ENCODE peak calls at places on chromosomes 6 and 20, in ten cellular contexts. One of them, this sample, is unnamed.

GRCh38 chr6:72552938-72553337 is 68.9 kb upstream of the KCNQ5 start:
- DNase-seq in upper lobe of left lung: no peak
- DNase-seq in GM12878: no peak
- DNase-seq in sigmoid colon: no peak
- DNase-seq in ovary: no peak
- DNase-seq in esophagus muscularis mucosa: no peak
- DNase-seq in A549: no peak
- DNase-seq in SK-N-SH: no peak
- DNase-seq in K562: no peak
- DNase-seq in suprapubic skin: no peak
- DNase-seq in this sample: no peak

GRCh38 chr20:11112837-11113236 is 439.0 kb upstream of the JAG1 start:
- DNase-seq in upper lobe of left lung: no peak
- DNase-seq in GM12878: no peak
- DNase-seq in sigmoid colon: no peak
- DNase-seq in ovary: no peak
- DNase-seq in esophagus muscularis mucosa: no peak
- DNase-seq in A549: no peak
- DNase-seq in SK-N-SH: no peak
- DNase-seq in K562: no peak
- DNase-seq in suprapubic skin: no peak
- DNase-seq in this sample: no peak

GRCh38 chr6:14703586-14703985 is 542.3 kb upstream of the JARID2 start:
- DNase-seq in upper lobe of left lung: no peak
- DNase-seq in GM12878: no peak
- DNase-seq in sigmoid colon: no peak
- DNase-seq in ovary: no peak
- DNase-seq in esophagus muscularis mucosa: no peak
- DNase-seq in A549: no peak
- DNase-seq in SK-N-SH: no peak
- DNase-seq in K562: no peak
- DNase-seq in suprapubic skin: no peak
- DNase-seq in this sample: no peak

GRCh38 chr6:125307150-125307838 is 5.5 kb upstream of the HDDC2 start:
- DNase-seq in upper lobe of left lung: no peak
- DNase-seq in GM12878: no peak
- DNase-seq in sigmoid colon: no peak
- DNase-seq in ovary: no peak
- DNase-seq in esophagus muscularis mucosa: no peak
- DNase-seq in A549: no peak
- DNase-seq in SK-N-SH: no peak
- DNase-seq in K562: peak
- DNase-seq in suprapubic skin: no peak
- DNase-seq in this sample: no peak

GRCh38 chr6:137039010-137039409 is 5.8 kb downstream of the IL20RA start:
- DNase-seq in upper lobe of left lung: no peak
- DNase-seq in GM12878: no peak
- DNase-seq in sigmoid colon: no peak
- DNase-seq in ovary: no peak
- DNase-seq in esophagus muscularis mucosa: no peak
- DNase-seq in A549: no peak
- DNase-seq in SK-N-SH: no peak
- DNase-seq in K562: no peak
- DNase-seq in suprapubic skin: no peak
- DNase-seq in this sample: no peak

GRCh38 chr20:17594443-17594842 is 24.6 kb downstream of the DSTN start:
- DNase-seq in upper lobe of left lung: no peak
- DNase-seq in GM12878: no peak
- DNase-seq in sigmoid colon: no peak
- DNase-seq in ovary: no peak
- DNase-seq in esophagus muscularis mucosa: no peak
- DNase-seq in A549: no peak
- DNase-seq in SK-N-SH: no peak
- DNase-seq in K562: no peak
- DNase-seq in suprapubic skin: no peak
- DNase-seq in this sample: no peak

GRCh38 chr20:16423311-16424212 is 149.7 kb downstream of the KIF16B start:
- DNase-seq in upper lobe of left lung: no peak
- DNase-seq in GM12878: no peak
- DNase-seq in sigmoid colon: no peak
- DNase-seq in ovary: no peak
- DNase-seq in esophagus muscularis mucosa: peak
- DNase-seq in A549: no peak
- DNase-seq in SK-N-SH: no peak
- DNase-seq in K562: no peak
- DNase-seq in suprapubic skin: no peak
- DNase-seq in this sample: no peak

GRCh38 chr6:67287566-67287965 is 1347.5 kb upstream of the ADGRB3 start:
- DNase-seq in upper lobe of left lung: no peak
- DNase-seq in GM12878: no peak
- DNase-seq in sigmoid colon: no peak
- DNase-seq in ovary: no peak
- DNase-seq in esophagus muscularis mucosa: no peak
- DNase-seq in A549: no peak
- DNase-seq in SK-N-SH: no peak
- DNase-seq in K562: no peak
- DNase-seq in suprapubic skin: no peak
- DNase-seq in this sample: no peak

GRCh38 chr6:79373880-79374279 is 139.4 kb upstream of the HMGN3 start:
- DNase-seq in upper lobe of left lung: no peak
- DNase-seq in GM12878: no peak
- DNase-seq in sigmoid colon: no peak
- DNase-seq in ovary: no peak
- DNase-seq in esophagus muscularis mucosa: no peak
- DNase-seq in A549: no peak
- DNase-seq in SK-N-SH: peak
- DNase-seq in K562: no peak
- DNase-seq in suprapubic skin: no peak
- DNase-seq in this sample: no peak

GRCh38 chr6:2990932-2991506 is 8.7 kb upstream of the NQO2 start:
- DNase-seq in upper lobe of left lung: no peak
- DNase-seq in GM12878: no peak
- DNase-seq in sigmoid colon: no peak
- DNase-seq in ovary: no peak
- DNase-seq in esophagus muscularis mucosa: no peak
- DNase-seq in A549: no peak
- DNase-seq in SK-N-SH: no peak
- DNase-seq in K562: no peak
- DNase-seq in suprapubic skin: peak
- DNase-seq in this sample: no peak
- H3K27ac ChIP-seq in upper lobe of left lung: peak
- H3K27ac ChIP-seq in GM12878: no peak
- H3K27ac ChIP-seq in sigmoid colon: peak
- H3K27ac ChIP-seq in ovary: peak
- H3K27ac ChIP-seq in esophagus muscularis mucosa: peak
- H3K27ac ChIP-seq in A549: peak
- H3K27ac ChIP-seq in SK-N-SH: peak
- H3K27ac ChIP-seq in K562: peak
- H3K27ac ChIP-seq in suprapubic skin: peak
- H3K27ac ChIP-seq in this sample: peak

GRCh38 chr6:147205690-147206600 is 1.7 kb downstream of the STXBP5 start:
- DNase-seq in upper lobe of left lung: no peak
- DNase-seq in GM12878: no peak
- DNase-seq in sigmoid colon: no peak
- DNase-seq in ovary: no peak
- DNase-seq in esophagus muscularis mucosa: no peak
- DNase-seq in A549: no peak
- DNase-seq in SK-N-SH: peak
- DNase-seq in K562: peak
- DNase-seq in suprapubic skin: no peak
- DNase-seq in this sample: no peak

GRCh38 chr6:147207851-147208754 is 3.9 kb downstream of the STXBP5 start:
- DNase-seq in upper lobe of left lung: no peak
- DNase-seq in GM12878: no peak
- DNase-seq in sigmoid colon: no peak
- DNase-seq in ovary: no peak
- DNase-seq in esophagus muscularis mucosa: no peak
- DNase-seq in A549: no peak
- DNase-seq in SK-N-SH: no peak
- DNase-seq in K562: no peak
- DNase-seq in suprapubic skin: no peak
- DNase-seq in this sample: no peak

GRCh38 chr6:147204843-147205311 is 660 bp downstream of the STXBP5 start:
- DNase-seq in upper lobe of left lung: no peak
- DNase-seq in GM12878: no peak
- DNase-seq in sigmoid colon: no peak
- DNase-seq in ovary: no peak
- DNase-seq in esophagus muscularis mucosa: no peak
- DNase-seq in A549: no peak
- DNase-seq in SK-N-SH: no peak
- DNase-seq in K562: no peak
- DNase-seq in suprapubic skin: no peak
- DNase-seq in this sample: no peak

GRCh38 chr6:147209762-147210449 is 5.7 kb downstream of the STXBP5 start:
- DNase-seq in upper lobe of left lung: no peak
- DNase-seq in GM12878: no peak
- DNase-seq in sigmoid colon: no peak
- DNase-seq in ovary: no peak
- DNase-seq in esophagus muscularis mucosa: no peak
- DNase-seq in A549: no peak
- DNase-seq in SK-N-SH: no peak
- DNase-seq in K562: no peak
- DNase-seq in suprapubic skin: no peak
- DNase-seq in this sample: no peak

DNA sequence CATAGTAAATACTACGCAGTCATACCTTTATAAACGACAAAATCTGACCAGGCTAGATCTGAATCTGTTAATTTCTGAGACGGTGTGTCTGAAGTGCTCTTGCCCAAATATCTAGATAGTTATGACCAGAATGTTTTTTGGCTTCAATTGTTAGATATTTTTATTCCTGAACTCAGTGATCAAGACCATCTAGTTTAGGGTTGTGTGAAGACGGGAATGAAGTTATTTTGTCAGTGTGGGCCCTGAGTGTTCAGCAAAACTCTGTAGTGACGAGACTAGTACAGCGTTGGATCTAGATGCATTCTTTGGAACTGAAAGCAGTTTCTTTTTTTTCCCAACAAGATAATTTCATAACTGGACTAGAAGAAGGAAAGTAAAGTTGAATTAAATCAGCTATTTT is 3.1 kb downstream of the STXBP5 start:
- DNase-seq in upper lobe of left lung: no peak
- DNase-seq in GM12878: no peak
- DNase-seq in sigmoid colon: no peak
- DNase-seq in ovary: no peak
- DNase-seq in esophagus muscularis mucosa: no peak
- DNase-seq in A549: no peak
- DNase-seq in SK-N-SH: no peak
- DNase-seq in K562: no peak
- DNase-seq in suprapubic skin: no peak
- DNase-seq in this sample: no peak
- TF ChIP-seq EP300 in upper lobe of left lung: no peak
- TF ChIP-seq EP300 in GM12878: no peak
- TF ChIP-seq EP300 in sigmoid colon: no peak
- TF ChIP-seq EP300 in ovary: no peak
- TF ChIP-seq EP300 in esophagus muscularis mucosa: no peak
- TF ChIP-seq EP300 in A549: no peak
- TF ChIP-seq EP300 in SK-N-SH: no peak
- TF ChIP-seq EP300 in K562: no peak
- TF ChIP-seq EP300 in suprapubic skin: no peak
- TF ChIP-seq EP300 in this sample: no peak

DNA sequence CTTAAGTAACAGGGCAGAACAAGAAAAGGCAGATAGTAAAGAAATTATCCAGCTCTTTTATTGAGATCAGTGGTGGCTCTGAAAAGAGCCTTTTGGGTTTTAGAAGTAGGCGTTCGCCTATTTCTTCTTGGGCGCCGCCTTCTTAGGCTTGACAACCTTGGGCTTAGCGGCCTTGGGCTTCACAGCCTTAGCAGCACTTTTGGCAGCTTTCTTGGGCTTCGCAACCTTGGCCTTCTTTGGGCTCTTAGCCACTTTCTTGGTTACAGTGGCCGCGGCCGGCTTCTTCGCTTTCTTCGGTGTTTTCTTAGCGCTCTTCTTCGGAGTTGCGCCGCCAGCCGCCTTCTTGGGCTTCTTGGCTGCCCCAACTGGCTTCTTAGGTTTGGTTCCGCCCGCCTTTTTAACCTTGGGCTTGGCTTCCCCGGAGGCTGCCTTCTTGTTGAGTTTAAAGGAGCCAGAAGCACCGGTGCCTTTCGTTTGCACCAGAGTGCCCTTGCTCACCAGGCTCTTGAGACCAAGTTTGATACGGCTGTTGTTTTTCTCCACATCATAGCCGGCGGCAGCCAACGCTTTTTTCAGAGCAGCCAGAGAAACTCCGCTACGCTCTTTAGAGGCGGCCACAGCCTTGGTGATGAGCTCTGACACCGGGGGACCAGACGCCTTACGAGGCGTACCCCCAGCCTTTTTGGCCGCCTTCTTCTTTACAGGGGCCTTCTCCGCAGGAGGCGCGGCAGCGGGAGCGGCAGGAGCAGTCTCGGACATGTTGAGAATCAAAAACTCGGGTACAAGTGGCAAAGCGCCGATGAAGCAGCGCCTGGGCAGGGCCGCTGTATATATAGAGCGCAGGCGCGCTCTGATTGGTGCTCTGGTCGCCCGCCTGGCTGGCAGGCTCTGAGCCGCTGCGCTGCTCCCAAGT is 31.3 kb upstream of the HFE start:
- DNase-seq in upper lobe of left lung: peak
- DNase-seq in GM12878: peak
- DNase-seq in sigmoid colon: peak
- DNase-seq in ovary: peak
- DNase-seq in esophagus muscularis mucosa: peak
- DNase-seq in A549: peak
- DNase-seq in SK-N-SH: peak
- DNase-seq in K562: peak
- DNase-seq in suprapubic skin: peak
- DNase-seq in this sample: peak
- TF ChIP-seq CTCF in upper lobe of left lung: no peak
- TF ChIP-seq CTCF in GM12878: no peak
- TF ChIP-seq CTCF in sigmoid colon: no peak
- TF ChIP-seq CTCF in ovary: no peak
- TF ChIP-seq CTCF in esophagus muscularis mucosa: peak
- TF ChIP-seq CTCF in A549: no peak
- TF ChIP-seq CTCF in SK-N-SH: no peak
- TF ChIP-seq CTCF in K562: no peak
- TF ChIP-seq CTCF in suprapubic skin: no peak
- TF ChIP-seq CTCF in this sample: no peak

DNA sequence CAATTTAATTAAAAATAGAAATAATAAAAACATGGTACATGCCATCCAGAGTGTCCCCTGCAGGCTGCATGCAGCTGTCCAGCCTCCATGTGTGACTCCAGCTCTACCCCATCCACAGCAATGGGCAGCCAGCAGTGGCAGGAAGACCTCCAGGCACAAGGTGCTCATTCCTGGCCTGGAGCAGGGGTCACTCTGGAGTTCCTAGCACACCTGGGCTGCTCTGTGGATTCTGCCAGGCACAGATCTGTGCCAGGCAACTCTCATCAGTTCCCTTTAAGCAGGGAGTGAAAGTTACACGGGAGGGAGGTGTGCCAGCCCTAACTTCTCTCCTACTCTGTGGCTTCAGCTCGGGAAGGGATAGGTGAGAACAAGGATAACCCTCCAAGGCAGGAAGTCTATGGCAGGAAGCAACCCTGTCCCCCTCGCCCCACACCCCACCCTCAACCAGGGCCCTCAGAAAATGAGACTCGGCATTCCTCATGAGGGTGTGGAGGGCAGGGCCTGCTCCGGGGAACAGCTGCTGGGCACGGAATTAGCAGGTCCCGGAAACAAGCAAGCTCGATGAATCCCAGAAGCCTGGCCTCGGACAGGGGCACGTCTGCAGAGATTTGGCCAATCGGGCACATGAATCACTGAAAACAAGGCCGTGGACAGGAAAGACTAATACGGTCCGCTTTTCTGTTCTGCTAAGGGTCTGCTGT is 10.0 kb downstream of the JPH2 start:
- DNase-seq in upper lobe of left lung: no peak
- DNase-seq in GM12878: no peak
- DNase-seq in sigmoid colon: peak
- DNase-seq in ovary: no peak
- DNase-seq in esophagus muscularis mucosa: no peak
- DNase-seq in A549: no peak
- DNase-seq in SK-N-SH: no peak
- DNase-seq in K562: no peak
- DNase-seq in suprapubic skin: peak
- DNase-seq in this sample: no peak
- H3K27ac ChIP-seq in upper lobe of left lung: no peak
- H3K27ac ChIP-seq in GM12878: no peak
- H3K27ac ChIP-seq in sigmoid colon: peak
- H3K27ac ChIP-seq in ovary: no peak
- H3K27ac ChIP-seq in esophagus muscularis mucosa: peak
- H3K27ac ChIP-seq in A549: no peak
- H3K27ac ChIP-seq in SK-N-SH: no peak
- H3K27ac ChIP-seq in K562: no peak
- H3K27ac ChIP-seq in suprapubic skin: no peak
- H3K27ac ChIP-seq in this sample: no peak